ENCODE peak calls at places on chromosomes 3 and 15, in ten cellular contexts. B, X, I, R, D, U, M, T, Z and J are unnamed samples.

GRCh38 chr15:63492541-63493077 is 11.8 kb upstream of the USP3 start:
- DNase-seq in B (no peak), X (no peak), I (no peak), R (no peak), D (no peak), U (peak; percentile 45), M (no peak), T (no peak), Z (no peak), J (no peak)

GRCh38 chr15:45573961-45574629 is 13.1 kb upstream of the BLOC1S6 start:
- DNase-seq in B (peak; percentile 56), X (peak; percentile 21), I (no peak), R (no peak), D (peak; percentile 48), U (peak; percentile 10), M (no peak), T (no peak), Z (no peak), J (no peak)

GRCh38 chr3:168094580-168094876 is 1.2 kb downstream of the GOLIM4 start:
- DNase-seq in B (peak; percentile 66), X (no peak), I (peak; percentile 46), R (peak; percentile 36), D (no peak), U (no peak), M (peak; percentile 50), T (no peak), Z (no peak), J (no peak)

GRCh38 chr15:47196057-47196456 is 521.2 kb upstream of the SEMA6D start:
- DNase-seq in B (peak; percentile 89), X (peak; percentile 74), I (peak; percentile 72), R (peak; percentile 81), D (no peak), U (peak; percentile 91), M (peak; percentile 77), T (peak; percentile 83), Z (peak; percentile 85), J (peak; percentile 75)

GRCh38 chr3:195212033-195212748 is 58.8 kb downstream of the XXYLT1 start:
- DNase-seq in B (no peak), X (no peak), I (peak; percentile 11), R (peak; percentile 7), D (peak; percentile 54), U (no peak), M (no peak), T (no peak), Z (peak; percentile 56), J (no peak)

GRCh38 chr3:96814581-96815567 is at the start of gene EPHA6:
- DNase-seq in B (peak; percentile 55), X (no peak), I (no peak), R (no peak), D (peak; percentile 44), U (no peak), M (no peak), T (no peak), Z (peak; percentile 54), J (no peak)

GRCh38 chr3:116473602-116474001 is 28.3 kb upstream of the LSAMP start:
- DNase-seq in B (no peak), X (no peak), I (no peak), R (no peak), D (no peak), U (no peak), M (no peak), T (no peak), Z (no peak), J (no peak)

GRCh38 chr15:95887666-95888480 is 442.6 kb upstream of the NR2F2 start:
- DNase-seq in B (no peak), X (no peak), I (no peak), R (no peak), D (no peak), U (no peak), M (no peak), T (peak; percentile 24), Z (no peak), J (no peak)

GRCh38 chr15:28944286-28944685 is 58.5 kb downstream of the APBA2 start:
- DNase-seq in B (no peak), X (no peak), I (no peak), R (no peak), D (no peak), U (no peak), M (no peak), T (no peak), Z (peak; percentile 17), J (peak; percentile 14)

GRCh38 chr3:80158332-80158731 is 390.5 kb upstream of the ROBO1 start:
- DNase-seq in B (no peak), X (no peak), I (no peak), R (no peak), D (no peak), U (no peak), M (no peak), T (no peak), Z (no peak), J (no peak)

GRCh38 chr3:49666592-49666991 is 7.6 kb upstream of the APEH start:
- DNase-seq in B (no peak), X (no peak), I (no peak), R (no peak), D (no peak), U (peak; percentile 18), M (no peak), T (no peak), Z (no peak), J (peak; percentile 86)

GRCh38 chr15:45023659-45024320 is 795 bp downstream of the SORD start:
- DNase-seq in B (no peak), X (peak; percentile 47), I (no peak), R (no peak), D (no peak), U (peak; percentile 9), M (no peak), T (no peak), Z (no peak), J (peak; percentile 63)

DNA sequence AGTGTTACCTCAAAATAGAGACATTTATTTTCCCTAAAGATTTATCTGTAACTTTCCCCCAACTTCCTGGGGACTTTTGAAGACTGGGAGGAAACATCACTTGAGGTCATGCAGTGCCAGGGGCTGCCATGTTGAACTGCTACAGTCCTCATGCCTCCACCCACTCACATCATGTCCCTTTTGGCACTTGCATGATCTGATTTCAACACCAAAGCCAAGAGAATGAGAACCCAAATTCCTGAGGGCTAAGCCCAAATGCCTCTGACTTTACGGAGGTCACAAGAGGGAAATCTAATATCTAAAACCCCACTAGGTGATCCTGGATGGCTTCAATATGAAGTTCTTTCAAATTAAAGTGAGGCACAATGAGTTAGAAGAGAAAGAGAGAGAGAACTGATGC is 213.1 kb downstream of the NTRK3 start:
- DNase-seq in B (no peak), X (no peak), I (no peak), R (no peak), D (no peak), U (no peak), M (no peak), T (no peak), Z (no peak), J (no peak)
- TF ChIP-seq CTCF in B (no peak), X (no peak), I (no peak), R (no peak), D (no peak), U (no peak), M (no peak), T (no peak), Z (no peak), J (no peak)

GRCh38 chr3:25165306-25165705 is 262.8 kb upstream of the RARB start:
- DNase-seq in B (no peak), X (no peak), I (no peak), R (no peak), D (no peak), U (no peak), M (no peak), T (no peak), Z (no peak), J (no peak)
- TF ChIP-seq CTCF in B (no peak), X (no peak), I (no peak), R (no peak), D (no peak), U (no peak), M (no peak), T (no peak), Z (no peak), J (no peak)

GRCh38 chr3:171453175-171453868 is 6.9 kb downstream of the TNIK start:
- DNase-seq in B (peak; percentile 48), X (peak; percentile 47), I (no peak), R (no peak), D (no peak), U (peak; percentile 18), M (no peak), T (no peak), Z (no peak), J (no peak)
- TF ChIP-seq CTCF in B (peak; percentile 44), X (peak; percentile 50), I (no peak), R (peak; percentile 55), D (no peak), U (peak; percentile 27), M (no peak), T (peak; percentile 62), Z (no peak), J (peak; percentile 20)

GRCh38 chr3:187961366-187961765 is 192.6 kb upstream of the LPP start:
- DNase-seq in B (no peak), X (no peak), I (no peak), R (no peak), D (no peak), U (no peak), M (no peak), T (no peak), Z (no peak), J (no peak)
- TF ChIP-seq CTCF in B (no peak), X (no peak), I (no peak), R (no peak), D (no peak), U (no peak), M (no peak), T (no peak), Z (no peak), J (no peak)

DNA sequence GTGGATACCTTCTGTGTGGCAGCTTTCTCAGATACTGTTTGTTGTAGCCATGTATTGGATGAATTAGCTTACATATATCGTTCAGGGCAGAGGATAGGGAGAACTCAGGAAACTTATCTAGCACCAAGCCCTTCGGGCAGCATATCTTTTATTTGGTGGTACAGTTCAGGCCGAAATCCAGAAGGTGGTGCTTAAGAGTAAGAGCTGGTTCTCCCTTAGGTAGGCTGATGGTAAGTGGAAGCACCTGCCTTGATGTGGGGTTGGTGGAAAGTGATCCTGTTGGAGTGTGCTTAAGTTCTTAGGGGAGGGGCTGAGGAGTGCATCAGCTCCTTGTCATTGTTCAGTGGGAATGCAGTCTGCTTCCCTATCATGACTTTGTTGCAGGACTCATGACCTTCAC is 187.5 kb downstream of the DOCK3 start:
- DNase-seq in B (no peak), X (peak; percentile 1), I (no peak), R (no peak), D (no peak), U (no peak), M (no peak), T (no peak), Z (no peak), J (no peak)
- TF ChIP-seq CTCF in B (no peak), X (no peak), I (no peak), R (no peak), D (no peak), U (no peak), M (no peak), T (no peak), Z (no peak), J (no peak)

DNA sequence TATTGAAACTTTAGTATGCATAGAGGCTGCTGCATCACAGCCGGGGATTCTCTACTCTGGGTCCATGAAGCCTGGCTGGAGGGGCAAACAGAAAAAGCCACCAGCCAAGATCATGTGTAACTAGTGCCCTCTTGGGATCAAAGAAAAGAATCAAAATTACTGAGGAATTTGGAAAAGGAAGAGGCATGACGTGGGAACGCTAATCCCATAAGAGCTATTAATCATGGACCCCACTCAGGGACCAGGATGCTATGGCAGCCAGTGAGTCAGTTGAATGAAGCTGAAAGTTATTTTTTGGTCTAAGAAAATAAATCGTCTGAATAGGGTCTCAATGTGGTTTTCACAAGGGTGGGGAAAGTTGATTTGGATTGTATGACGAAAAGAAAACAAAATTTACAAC is 1165.1 kb downstream of the ROBO2 start:
- DNase-seq in B (no peak), X (no peak), I (no peak), R (no peak), D (no peak), U (peak; percentile 67), M (no peak), T (peak; percentile 35), Z (no peak), J (no peak)
- TF ChIP-seq CTCF in B (no peak), X (no peak), I (no peak), R (no peak), D (no peak), U (peak; percentile 17), M (no peak), T (peak; percentile 46), Z (no peak), J (no peak)